ENCODE peak calls at places on chromosomes 3 and 15, in seven cellular contexts. E is amniotic epithelial cell; W is GM20000; C is stimulated activated CD8-positive, alpha-beta memory T cell treated with anti-CD3 and anti-CD28 coated beads, Interleukin-7, amount 100 ng/mL, for 4 hours; L is activated T-helper 1 cell treated with anti-CD3 and anti-CD28 coated beads, Interleukin-2, amount 50 U/mL, for 16 hours; R is stimulated activated CD4-positive, alpha-beta T cell treated with anti-CD3 and anti-CD28 coated beads, Interleukin-12 subunit alpha, Interleukin-12 subunit beta, amount 100 ng/mL, for 4 hours; J is head of caudate nucleus. N is an unnamed sample.

GRCh38 chr3:71721002-71721401 is 4.2 kb downstream of the EIF4E3 start:
- DNase-seq in C (no peak), W (no peak), R (no peak), J (no peak), E (no peak), L (no peak), N (no peak)

GRCh38 chr15:90953947-90954711 is 555 bp upstream of the RCCD1 start:
- DNase-seq in R (no peak), E (no peak), J (no peak), L (no peak), C (no peak), W (no peak), N (no peak)

GRCh38 chr3:177284383-177284881 is 87.2 kb upstream of the TBL1XR1 start:
- DNase-seq in C (no peak), R (peak; percentile 1), L (no peak), W (no peak), J (no peak), E (peak; percentile 84), N (no peak)

GRCh38 chr15:63089260-63090043 is 32.2 kb upstream of the LACTB start:
- DNase-seq in E (peak; percentile 98), C (no peak), W (no peak), L (no peak), J (no peak), R (no peak), N (no peak)

GRCh38 chr15:34241376-34242350 is 16.8 kb downstream of the EMC4 start:
- DNase-seq in W (peak; percentile 44), R (no peak), E (peak; percentile 53), C (peak; percentile 14), J (no peak), L (no peak), N (no peak)

GRCh38 chr3:75144396-75144795 is 519.7 kb upstream of the FRG2C start:
- DNase-seq in L (no peak), R (no peak), C (no peak), E (no peak), J (no peak), W (no peak), N (no peak)

GRCh38 chr15:78565951-78566774 is 843 bp downstream of the CHRNA5 start:
- DNase-seq in C (no peak), L (no peak), W (peak; percentile 51), E (peak; percentile 13), R (no peak), J (no peak), N (peak; percentile 20)

GRCh38 chr3:187264051-187264450 is 27.5 kb downstream of the MASP1 start:
- DNase-seq in J (no peak), C (no peak), R (no peak), L (no peak), E (peak; percentile 90), W (no peak), N (no peak)

GRCh38 chr3:112799946-112800345 is 46.7 kb downstream of the CD200R1L start:
- DNase-seq in R (no peak), W (no peak), J (no peak), E (no peak), C (no peak), L (no peak), N (no peak)

GRCh38 chr15:64460737-64461576 is 579 bp downstream of the ZNF609 start:
- DNase-seq in R (peak; percentile 30), E (peak; percentile 91), J (no peak), L (peak; percentile 12), C (no peak), W (peak; percentile 72), N (peak; percentile 45)

GRCh38 chr3:64030741-64031140 is 7.4 kb upstream of the PSMD6 start:
- DNase-seq in J (peak; percentile 48), R (peak; percentile 75), L (peak; percentile 63), W (peak; percentile 79), C (peak; percentile 63), E (peak; percentile 43), N (peak; percentile 52)

GRCh38 chr3:159513867-159514380 is 474.7 kb upstream of the IL12A start:
- DNase-seq in E (no peak), R (no peak), W (no peak), C (no peak), L (no peak), J (no peak), N (no peak)

GRCh38 chr3:124997303-124998246 is 58.2 kb downstream of the HEG1 start:
- DNase-seq in W (no peak), E (no peak), R (no peak), C (no peak), L (no peak), J (no peak), N (no peak)

GRCh38 chr15:46277994-46278885 is 643.4 kb downstream of the SQOR start:
- DNase-seq in J (no peak), W (no peak), E (no peak), L (no peak), R (no peak), C (no peak), N (no peak)

GRCh38 chr3:180612363-180612762 is 10.4 kb downstream of the TTC14 start:
- DNase-seq in J (no peak), C (no peak), W (no peak), E (no peak), L (no peak), R (no peak), N (no peak)

GRCh38 chr3:177633671-177634207 is 436.5 kb upstream of the TBL1XR1 start:
- DNase-seq in W (no peak), E (peak; percentile 93), J (no peak), R (no peak), C (no peak), L (no peak), N (no peak)

GRCh38 chr3:123076496-123077418 is 9.9 kb downstream of the PDIA5 start:
- DNase-seq in L (no peak), C (no peak), W (no peak), R (no peak), E (peak; percentile 42), J (no peak), N (no peak)

GRCh38 chr15:95105229-95105628 is 873.9 kb downstream of the MCTP2 start:
- DNase-seq in W (no peak), J (no peak), C (no peak), R (no peak), L (no peak), E (peak; percentile 67), N (no peak)

GRCh38 chr3:83946045-83946444 is 1012.7 kb upstream of the CADM2 start:
- DNase-seq in W (no peak), J (no peak), C (no peak), L (no peak), E (no peak), R (no peak), N (no peak)

GRCh38 chr3:29335438-29335837 is 54.6 kb downstream of the RBMS3 start:
- DNase-seq in J (no peak), E (peak; percentile 96), R (no peak), W (no peak), C (no peak), L (no peak), N (peak; percentile 13)

GRCh38 chr3:195001961-195002861 is 268.7 kb downstream of the XXYLT1 start:
- DNase-seq in L (no peak), W (peak; percentile 73), R (no peak), J (no peak), E (peak; percentile 34), C (no peak), N (peak; percentile 83)

GRCh38 chr3:41716391-41716910 is 245.5 kb downstream of the ULK4 start:
- DNase-seq in L (no peak), R (no peak), C (no peak), W (no peak), J (no peak), E (peak; percentile 26), N (no peak)

GRCh38 chr3:160012108-160012507 is 23.5 kb downstream of the IL12A start:
- DNase-seq in C (no peak), R (no peak), W (peak; percentile 62), J (no peak), L (no peak), E (no peak), N (no peak)

GRCh38 chr3:2837893-2838292 is 272.3 kb downstream of the IL5RA start:
- DNase-seq in L (no peak), R (no peak), C (no peak), W (no peak), J (no peak), E (no peak), N (no peak)

GRCh38 chr3:197926418-197926817 is 23.6 kb upstream of the RPL35A start:
- DNase-seq in C (no peak), W (no peak), L (no peak), R (no peak), E (no peak), J (no peak), N (no peak)

GRCh38 chr3:156978471-156978961 is 152.4 kb downstream of the LEKR1 start:
- DNase-seq in R (no peak), C (no peak), E (peak; percentile 8), J (no peak), W (peak; percentile 57), L (no peak), N (no peak)

GRCh38 chr15:24823473-24823872 is 131.3 kb upstream of the SNRPN start:
- DNase-seq in W (no peak), E (no peak), C (no peak), R (no peak), J (peak; percentile 34), L (no peak), N (no peak)

GRCh38 chr3:29453278-29453961 is 172.5 kb downstream of the RBMS3 start:
- DNase-seq in J (no peak), R (no peak), E (no peak), W (no peak), L (no peak), C (no peak), N (no peak)

GRCh38 chr15:62549345-62549970 is 384.4 kb upstream of the C2CD4B start:
- DNase-seq in J (no peak), L (no peak), R (no peak), C (no peak), W (peak; percentile 23), E (peak; percentile 52), N (no peak)

GRCh38 chr3:50605901-50606326 is 5.7 kb downstream of the CISH start:
- DNase-seq in L (no peak), C (no peak), W (no peak), J (no peak), E (no peak), R (no peak), N (no peak)

GRCh38 chr3:17411157-17411877 is 331.1 kb downstream of the TBC1D5 start:
- DNase-seq in R (no peak), C (no peak), L (no peak), J (no peak), E (no peak), W (no peak), N (no peak)

GRCh38 chr15:71610991-71611720 is 199.2 kb upstream of the NR2E3 start:
- DNase-seq in W (no peak), J (no peak), L (no peak), E (peak; percentile 21), R (no peak), C (no peak), N (no peak)

GRCh38 chr15:53216036-53216435 is 425.9 kb upstream of the ONECUT1 start:
- DNase-seq in J (no peak), R (no peak), C (no peak), W (no peak), E (no peak), L (no peak), N (no peak)

GRCh38 chr3:74009961-74010859 is 385.5 kb upstream of the PDZRN3 start:
- DNase-seq in C (no peak), E (no peak), R (no peak), L (no peak), J (no peak), W (no peak), N (no peak)

GRCh38 chr3:30551927-30552326 is 54.5 kb upstream of the TGFBR2 start:
- DNase-seq in C (no peak), J (no peak), R (no peak), L (no peak), W (no peak), E (no peak), N (no peak)

GRCh38 chr3:33525232-33525631 is 85.0 kb upstream of the UBP1 start:
- DNase-seq in E (no peak), C (no peak), L (no peak), J (no peak), W (no peak), R (no peak), N (no peak)

GRCh38 chr3:50304601-50305000 is 1.2 kb upstream of the HYAL1 start:
- DNase-seq in R (no peak), C (no peak), L (no peak), E (no peak), J (no peak), W (no peak), N (no peak)

GRCh38 chr15:91970142-91970541 is 116.6 kb downstream of the SLCO3A1 start:
- DNase-seq in C (no peak), E (no peak), L (no peak), J (peak; percentile 63), W (no peak), R (no peak), N (no peak)

N was measured in 8988T.